ENCODE peak calls at places on chromosome 5, in five cellular contexts. One of them, this sample, is unnamed.

GRCh38 chr5:93874491-93874890 is 133.1 kb upstream of the POU5F2 start:
- DNase-seq in HCT116: no peak
- DNase-seq in HepG2: no peak
- DNase-seq in GM12878: no peak
- DNase-seq in H1: no peak
- DNase-seq in this sample: no peak

GRCh38 chr5:143064207-143064606 is 294.0 kb downstream of the ARHGAP26 start:
- DNase-seq in H1: no peak
- DNase-seq in GM12878: no peak
- DNase-seq in HepG2: no peak
- DNase-seq in HCT116: no peak
- DNase-seq in this sample: no peak

GRCh38 chr5:151095341-151096000 is 14.6 kb upstream of the TNIP1 start:
- DNase-seq in HCT116: no peak
- DNase-seq in GM12878: no peak
- DNase-seq in HepG2: no peak
- DNase-seq in H1: no peak
- DNase-seq in this sample: no peak

GRCh38 chr5:66440202-66440680 is 156.0 kb upstream of the MAST4 start:
- DNase-seq in HepG2: no peak
- DNase-seq in HCT116: no peak
- DNase-seq in H1: no peak
- DNase-seq in GM12878: no peak
- DNase-seq in this sample: no peak

GRCh38 chr5:104146652-104147051 is 584.1 kb upstream of the NUDT12 start:
- DNase-seq in HepG2: no peak
- DNase-seq in GM12878: no peak
- DNase-seq in HCT116: no peak
- DNase-seq in H1: no peak
- DNase-seq in this sample: no peak

GRCh38 chr5:131264453-131265200 is 774 bp downstream of the CDC42SE2 start:
- DNase-seq in GM12878: no peak
- DNase-seq in HCT116: no peak
- DNase-seq in HepG2: no peak
- DNase-seq in H1: peak; percentile 59
- DNase-seq in this sample: peak; percentile 14

GRCh38 chr5:59193616-59194319 is 610.9 kb downstream of the RAB3C start:
- DNase-seq in HCT116: no peak
- DNase-seq in H1: no peak
- DNase-seq in HepG2: no peak
- DNase-seq in GM12878: no peak
- DNase-seq in this sample: peak; percentile 1

GRCh38 chr5:139340051-139340450 is 1.6 kb upstream of the PAIP2 start:
- DNase-seq in H1: no peak
- DNase-seq in HepG2: no peak
- DNase-seq in HCT116: no peak
- DNase-seq in GM12878: no peak
- DNase-seq in this sample: no peak

GRCh38 chr5:55316289-55316688 is 8.5 kb downstream of the MTREX start:
- DNase-seq in H1: no peak
- DNase-seq in HCT116: no peak
- DNase-seq in GM12878: no peak
- DNase-seq in HepG2: no peak
- DNase-seq in this sample: no peak

GRCh38 chr5:96709152-96709821 is 47.1 kb downstream of the CAST start:
- DNase-seq in HepG2: no peak
- DNase-seq in H1: no peak
- DNase-seq in HCT116: no peak
- DNase-seq in GM12878: no peak
- DNase-seq in this sample: no peak

GRCh38 chr5:92863666-92864065 is 717.4 kb downstream of the NR2F1-AS1 start:
- DNase-seq in HCT116: no peak
- DNase-seq in H1: no peak
- DNase-seq in GM12878: no peak
- DNase-seq in HepG2: no peak
- DNase-seq in this sample: no peak

GRCh38 chr5:38265546-38266179 is 7.3 kb downstream of the EGFLAM start:
- DNase-seq in HCT116: peak; percentile 19
- DNase-seq in HepG2: peak; percentile 45
- DNase-seq in GM12878: no peak
- DNase-seq in H1: peak; percentile 91
- DNase-seq in this sample: peak; percentile 33

GRCh38 chr5:66992547-66992946 is 204.1 kb downstream of the CD180 start:
- DNase-seq in HCT116: no peak
- DNase-seq in HepG2: no peak
- DNase-seq in H1: no peak
- DNase-seq in GM12878: no peak
- DNase-seq in this sample: peak; percentile 18

GRCh38 chr5:159412284-159413046 is 82.2 kb upstream of the IL12B start:
- DNase-seq in H1: no peak
- DNase-seq in HCT116: no peak
- DNase-seq in HepG2: no peak
- DNase-seq in GM12878: peak; percentile 62
- DNase-seq in this sample: peak; percentile 87

GRCh38 chr5:127664082-127664481 is 15.2 kb downstream of the CTXN3 start:
- DNase-seq in HepG2: no peak
- DNase-seq in GM12878: no peak
- DNase-seq in H1: no peak
- DNase-seq in HCT116: no peak
- DNase-seq in this sample: no peak

GRCh38 chr5:16057277-16057676 is 122.3 kb downstream of the MARCHF11 start:
- DNase-seq in HCT116: no peak
- DNase-seq in HepG2: no peak
- DNase-seq in H1: no peak
- DNase-seq in GM12878: no peak
- DNase-seq in this sample: no peak

GRCh38 chr5:170700503-170700902 is 83.0 kb upstream of the GABRP start:
- DNase-seq in H1: no peak
- DNase-seq in GM12878: no peak
- DNase-seq in HCT116: no peak
- DNase-seq in HepG2: no peak
- DNase-seq in this sample: no peak

GRCh38 chr5:157038568-157039187 is 20.2 kb downstream of the HAVCR1 start:
- DNase-seq in HepG2: no peak
- DNase-seq in GM12878: no peak
- DNase-seq in HCT116: no peak
- DNase-seq in H1: no peak
- DNase-seq in this sample: no peak

GRCh38 chr5:34499001-34499734 is 157.0 kb upstream of the RAI14 start:
- DNase-seq in GM12878: peak; percentile 81
- DNase-seq in HCT116: no peak
- DNase-seq in H1: no peak
- DNase-seq in HepG2: no peak
- DNase-seq in this sample: peak; percentile 63

GRCh38 chr5:132422720-132423442 is 53.4 kb downstream of the SLC22A5 start:
- DNase-seq in HCT116: no peak
- DNase-seq in GM12878: no peak
- DNase-seq in HepG2: peak; percentile 81
- DNase-seq in H1: no peak
- DNase-seq in this sample: peak; percentile 79

GRCh38 chr5:96193946-96194345 is 232.3 kb upstream of the ELL2 start:
- DNase-seq in HCT116: no peak
- DNase-seq in H1: no peak
- DNase-seq in GM12878: no peak
- DNase-seq in HepG2: peak; percentile 41
- DNase-seq in this sample: no peak

GRCh38 chr5:110031402-110032140 is 341.8 kb downstream of the MAN2A1 start:
- DNase-seq in GM12878: no peak
- DNase-seq in HepG2: no peak
- DNase-seq in HCT116: no peak
- DNase-seq in H1: no peak
- DNase-seq in this sample: no peak

GRCh38 chr5:120614512-120614911 is 150.4 kb downstream of the PRR16 start:
- DNase-seq in H1: no peak
- DNase-seq in GM12878: no peak
- DNase-seq in HCT116: no peak
- DNase-seq in HepG2: no peak
- DNase-seq in this sample: no peak

GRCh38 chr5:22577006-22577405 is 276.1 kb downstream of the CDH12 start:
- DNase-seq in HCT116: no peak
- DNase-seq in H1: no peak
- DNase-seq in HepG2: no peak
- DNase-seq in GM12878: no peak
- DNase-seq in this sample: no peak

GRCh38 chr5:147522435-147522834 is 12.6 kb upstream of the DPYSL3 start:
- DNase-seq in HCT116: no peak
- DNase-seq in HepG2: no peak
- DNase-seq in GM12878: no peak
- DNase-seq in H1: no peak
- DNase-seq in this sample: no peak

DNA sequence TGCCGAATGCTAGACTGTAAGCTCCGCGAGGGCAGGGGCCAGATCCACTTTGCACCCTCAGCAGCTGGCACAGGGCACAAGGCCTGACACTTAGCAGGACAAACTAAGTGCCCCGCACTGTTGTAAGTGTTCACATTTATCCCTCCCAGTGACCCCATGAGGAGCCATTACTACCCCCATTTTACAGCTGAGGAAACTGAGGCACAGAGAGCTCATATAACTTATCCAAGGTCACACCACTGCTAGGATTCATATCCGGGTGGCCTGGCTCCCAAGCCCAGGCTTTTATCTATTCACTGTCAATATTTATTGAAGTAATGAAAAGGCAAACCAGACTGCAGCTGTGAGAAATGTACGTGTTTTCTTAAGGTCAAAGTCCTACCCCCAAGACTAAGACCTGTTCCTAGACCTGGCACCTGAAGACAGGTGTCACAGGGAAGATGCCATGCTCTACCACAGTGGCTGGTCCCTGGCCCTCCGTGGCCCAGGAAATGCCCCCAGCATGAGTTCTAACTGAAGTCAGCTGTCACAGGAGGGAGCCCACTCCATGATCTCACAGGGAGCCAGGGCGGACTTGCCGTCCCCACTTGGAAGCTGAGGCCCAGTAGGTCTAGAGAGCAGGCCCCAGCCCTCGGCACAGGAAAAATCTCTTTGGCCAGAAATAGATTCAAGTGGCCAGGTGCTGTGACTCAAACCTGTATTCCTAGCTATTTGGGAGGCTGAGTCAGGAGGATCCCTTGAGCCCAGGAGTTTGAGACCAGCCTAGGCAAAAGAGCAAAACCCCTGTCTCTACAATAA is 74.7 kb upstream of the IL17B start:
- DNase-seq in GM12878: no peak
- DNase-seq in H1: no peak
- DNase-seq in HepG2: no peak
- DNase-seq in HCT116: no peak
- DNase-seq in this sample: no peak
- TF ChIP-seq POLR2AphosphoS5 in GM12878: no peak
- TF ChIP-seq POLR2AphosphoS5 in H1: no peak
- TF ChIP-seq POLR2AphosphoS5 in HepG2: no peak
- TF ChIP-seq POLR2AphosphoS5 in HCT116: no peak
- TF ChIP-seq POLR2AphosphoS5 in this sample: no peak

GRCh38 chr5:135458356-135458755 is 6.2 kb upstream of the TIFAB start:
- DNase-seq in HCT116: no peak
- DNase-seq in GM12878: no peak
- DNase-seq in HepG2: no peak
- DNase-seq in H1: no peak
- DNase-seq in this sample: no peak

GRCh38 chr5:135456238-135457099 is 4.3 kb upstream of the TIFAB start:
- DNase-seq in HCT116: peak; percentile 46
- DNase-seq in GM12878: peak; percentile 68
- DNase-seq in HepG2: peak; percentile 16
- DNase-seq in H1: no peak
- DNase-seq in this sample: no peak

GRCh38 chr5:135457424-135458071 is 5.4 kb upstream of the TIFAB start:
- DNase-seq in HepG2: peak; percentile 56
- DNase-seq in H1: peak; percentile 90
- DNase-seq in GM12878: no peak
- DNase-seq in HCT116: peak; percentile 74
- DNase-seq in this sample: peak; percentile 50

GRCh38 chr5:135460246-135461033 is 8.3 kb upstream of the TIFAB start:
- DNase-seq in GM12878: no peak
- DNase-seq in HepG2: no peak
- DNase-seq in HCT116: no peak
- DNase-seq in H1: no peak
- DNase-seq in this sample: no peak

DNA sequence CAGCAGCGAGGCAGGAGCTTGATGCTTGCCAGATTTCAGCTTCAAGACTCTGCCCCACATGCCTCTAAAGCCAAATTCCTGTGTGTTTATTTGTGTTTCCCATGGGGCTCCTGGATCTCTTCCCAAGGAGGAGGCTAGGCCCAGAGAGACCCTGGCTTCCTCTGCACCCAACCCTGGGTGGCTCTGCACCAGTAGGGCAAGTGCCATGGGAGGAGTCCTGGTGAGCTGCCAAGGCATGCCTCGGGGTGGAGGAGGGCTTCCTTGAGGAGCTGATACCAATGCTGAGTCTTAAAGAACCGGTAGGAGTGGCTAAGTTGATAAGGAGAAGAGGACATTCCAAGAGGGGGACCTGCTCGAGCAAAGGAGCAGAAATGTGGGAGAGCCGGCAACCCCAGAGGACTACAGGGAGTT is 6.8 kb upstream of the TIFAB start:
- DNase-seq in GM12878: no peak
- DNase-seq in HCT116: peak; percentile 7
- DNase-seq in H1: no peak
- DNase-seq in HepG2: no peak
- DNase-seq in this sample: no peak
- TF ChIP-seq POLR2AphosphoS5 in GM12878: no peak
- TF ChIP-seq POLR2AphosphoS5 in HCT116: no peak
- TF ChIP-seq POLR2AphosphoS5 in H1: no peak
- TF ChIP-seq POLR2AphosphoS5 in HepG2: no peak
- TF ChIP-seq POLR2AphosphoS5 in this sample: no peak

GRCh38 chr5:134007581-134008256 is 2.9 kb upstream of the VDAC1 start:
- DNase-seq in H1: peak; percentile 78
- DNase-seq in GM12878: no peak
- DNase-seq in HepG2: no peak
- DNase-seq in HCT116: no peak
- DNase-seq in this sample: no peak

GRCh38 chr5:134004626-134005414 is at the start of gene VDAC1:
- DNase-seq in H1: peak; percentile 82
- DNase-seq in HCT116: peak; percentile 56
- DNase-seq in GM12878: no peak
- DNase-seq in HepG2: no peak
- DNase-seq in this sample: peak; percentile 64

GRCh38 chr5:134003957-134004625 is 684 bp downstream of the VDAC1 start:
- DNase-seq in GM12878: no peak
- DNase-seq in HepG2: no peak
- DNase-seq in HCT116: no peak
- DNase-seq in H1: no peak
- DNase-seq in this sample: peak; percentile 36

GRCh38 chr5:134006119-134006514 is 1.3 kb upstream of the VDAC1 start:
- DNase-seq in HepG2: no peak
- DNase-seq in H1: peak; percentile 60
- DNase-seq in GM12878: no peak
- DNase-seq in HCT116: no peak
- DNase-seq in this sample: no peak

GRCh38 chr5:134005415-134006118 is 792 bp upstream of the VDAC1 start:
- DNase-seq in GM12878: no peak
- DNase-seq in HCT116: no peak
- DNase-seq in HepG2: no peak
- DNase-seq in H1: peak; percentile 71
- DNase-seq in this sample: no peak
- TF ChIP-seq POLR2AphosphoS5 in GM12878: no peak
- TF ChIP-seq POLR2AphosphoS5 in HCT116: no peak
- TF ChIP-seq POLR2AphosphoS5 in HepG2: peak; percentile 27
- TF ChIP-seq POLR2AphosphoS5 in H1: no peak
- TF ChIP-seq POLR2AphosphoS5 in this sample: no peak

GRCh38 chr5:7592910-7593309 is 197.0 kb downstream of the ADCY2 start:
- DNase-seq in HepG2: no peak
- DNase-seq in H1: peak; percentile 58
- DNase-seq in GM12878: no peak
- DNase-seq in HCT116: no peak
- DNase-seq in this sample: no peak

GRCh38 chr5:7597058-7597457 is 201.1 kb downstream of the ADCY2 start:
- DNase-seq in HepG2: no peak
- DNase-seq in GM12878: no peak
- DNase-seq in HCT116: no peak
- DNase-seq in H1: no peak
- DNase-seq in this sample: no peak
- TF ChIP-seq POLR2AphosphoS5 in HepG2: no peak
- TF ChIP-seq POLR2AphosphoS5 in GM12878: no peak
- TF ChIP-seq POLR2AphosphoS5 in HCT116: no peak
- TF ChIP-seq POLR2AphosphoS5 in H1: no peak
- TF ChIP-seq POLR2AphosphoS5 in this sample: no peak